ENCODE peak calls at places on chromosomes 1 and 21, in six cellular contexts. T, E, G, C, I and Z are unnamed samples.

GRCh38 chr1:47262787-47263413 is 30.9 kb upstream of the TAL1 start:
- DNase-seq in I (peak; percentile 52), C (peak; percentile 49), T (peak; percentile 38), G (peak; percentile 77), E (peak; percentile 75), Z (peak; percentile 56)

GRCh38 chr1:182147136-182147815 is 85.8 kb upstream of the ZNF648 start:
- DNase-seq in E (no peak), I (peak; percentile 34), T (no peak), G (no peak), C (peak; percentile 12), Z (no peak)

GRCh38 chr1:183296782-183297181 is 110.7 kb downstream of the LAMC2 start:
- DNase-seq in C (no peak), G (no peak), T (no peak), I (no peak), E (no peak), Z (no peak)

GRCh38 chr1:9671377-9672140 is 20.0 kb downstream of the PIK3CD start:
- DNase-seq in T (peak; percentile 84), E (no peak), I (peak; percentile 85), G (no peak), C (no peak), Z (no peak)

GRCh38 chr1:170664828-170665617 is 1.1 kb downstream of the PRRX1 start:
- DNase-seq in E (peak; percentile 66), T (peak; percentile 61), G (peak; percentile 43), I (peak; percentile 20), C (peak; percentile 74), Z (peak; percentile 68)

GRCh38 chr1:4674676-4675075 is 20.3 kb downstream of the AJAP1 start:
- DNase-seq in C (no peak), I (no peak), T (no peak), G (no peak), E (no peak), Z (no peak)

GRCh38 chr1:65114312-65114711 is 33.7 kb upstream of the AK4 start:
- DNase-seq in T (no peak), E (no peak), G (peak; percentile 84), I (no peak), C (no peak), Z (no peak)

GRCh38 chr1:171126504-171126903 is 35.8 kb downstream of the FMO3 start:
- DNase-seq in C (no peak), I (no peak), T (no peak), E (no peak), G (no peak), Z (no peak)

GRCh38 chr1:91018006-91018405 is 3.8 kb downstream of the ZNF644 start:
- DNase-seq in E (peak; percentile 57), C (peak; percentile 38), G (no peak), I (no peak), T (no peak), Z (no peak)

GRCh38 chr1:206895837-206896242 is 1.4 kb upstream of the IL24 start:
- DNase-seq in E (no peak), T (peak; percentile 68), C (peak; percentile 85), I (no peak), G (no peak), Z (no peak)

GRCh38 chr1:179929955-179930798 is 24.4 kb upstream of the CEP350 start:
- DNase-seq in T (no peak), E (no peak), I (no peak), C (no peak), G (peak; percentile 24), Z (no peak)

GRCh38 chr1:98920441-98921110 is 84.1 kb downstream of the PLPPR5 start:
- DNase-seq in C (peak; percentile 52), I (peak; percentile 75), T (peak; percentile 77), E (no peak), G (peak; percentile 41), Z (no peak)

GRCh38 chr1:225366016-225366415 is 61.8 kb downstream of the LBR start:
- DNase-seq in T (no peak), E (no peak), G (no peak), C (no peak), I (no peak), Z (no peak)

GRCh38 chr1:205502992-205503391 is 1.5 kb upstream of the CDK18 start:
- DNase-seq in T (no peak), I (no peak), E (no peak), C (no peak), G (no peak), Z (no peak)

GRCh38 chr1:39984951-39985350 is 30.0 kb downstream of the MFSD2A start:
- DNase-seq in E (no peak), C (no peak), I (no peak), G (no peak), T (no peak), Z (no peak)

GRCh38 chr1:94384485-94385353 is 33.5 kb upstream of the ABCD3 start:
- DNase-seq in I (no peak), G (peak; percentile 28), C (no peak), T (no peak), E (no peak), Z (peak; percentile 2)

GRCh38 chr1:22673486-22674409 is 20.7 kb downstream of the C1QB start:
- DNase-seq in T (peak; percentile 74), G (peak; percentile 74), C (peak; percentile 70), I (peak; percentile 39), E (peak; percentile 76), Z (peak; percentile 93)

GRCh38 chr1:8281843-8282509 is 35.9 kb upstream of the SLC45A1 start:
- DNase-seq in I (no peak), G (no peak), T (peak; percentile 16), C (no peak), E (no peak), Z (no peak)

GRCh38 chr1:209220048-209220524 is 363.4 kb upstream of the CAMK1G start:
- DNase-seq in T (no peak), I (peak; percentile 22), C (peak; percentile 9), G (no peak), E (no peak), Z (no peak)

GRCh38 chr1:242185728-242186127 is 186.8 kb upstream of the MAP1LC3C start:
- DNase-seq in E (no peak), C (no peak), I (no peak), T (no peak), G (no peak), Z (no peak)

GRCh38 chr1:26745191-26745590 is 42.6 kb upstream of the PIGV start:
- DNase-seq in G (no peak), I (no peak), C (peak; percentile 28), E (no peak), T (peak; percentile 47), Z (no peak)

GRCh38 chr1:229365574-229365973 is 22.7 kb upstream of the CCSAP start:
- DNase-seq in T (no peak), I (no peak), E (no peak), G (no peak), C (no peak), Z (no peak)

DNA sequence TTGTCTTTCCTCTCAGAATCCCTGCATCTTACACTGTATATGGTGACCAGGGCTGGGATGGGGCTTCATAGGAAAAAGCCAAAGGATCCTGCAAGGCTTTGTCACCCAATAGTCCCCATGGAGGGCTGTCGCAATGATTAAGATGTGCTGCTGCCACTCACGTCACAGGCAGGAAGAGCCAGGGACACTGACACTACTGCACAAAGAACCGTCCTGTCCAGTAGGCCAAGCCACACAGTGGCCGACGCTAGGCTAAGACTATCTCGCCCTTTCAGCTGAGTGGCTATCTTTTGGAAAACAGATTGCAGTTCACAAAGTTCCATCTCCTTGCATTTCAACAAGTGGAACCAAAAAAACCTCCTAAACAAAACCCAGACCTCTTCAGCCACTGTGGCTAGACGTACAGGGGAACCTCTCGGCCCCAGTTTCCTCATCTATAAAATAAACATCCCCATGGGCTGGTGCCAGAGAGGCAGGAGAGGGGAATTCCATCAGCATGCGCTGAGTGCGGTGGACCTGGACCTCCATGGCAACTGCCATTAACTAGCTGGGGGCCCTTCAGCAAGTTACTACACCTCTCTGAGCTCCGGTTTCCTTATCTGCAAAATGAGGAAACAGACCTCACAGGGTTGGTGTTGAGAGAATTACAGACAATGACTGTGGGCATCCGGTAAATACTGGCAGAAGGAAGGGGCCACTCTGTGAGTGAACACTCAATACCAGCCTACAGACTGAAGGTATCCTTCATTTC is 8.7 kb downstream of the CAPZB start:
- DNase-seq in C (peak; percentile 42), G (peak; percentile 97), T (peak; percentile 79), E (no peak), I (no peak), Z (no peak)
- H3K4me1 ChIP-seq in C (peaks cover 20% of the 10 kb centered on the region), G (peaks cover 41% of the 10 kb centered on the region), T (peaks cover 27% of the 10 kb centered on the region), E (peaks cover 43% of the 10 kb centered on the region), I (peaks cover 5% of the 10 kb centered on the region), Z (peaks cover 13% of the 10 kb centered on the region)

DNA sequence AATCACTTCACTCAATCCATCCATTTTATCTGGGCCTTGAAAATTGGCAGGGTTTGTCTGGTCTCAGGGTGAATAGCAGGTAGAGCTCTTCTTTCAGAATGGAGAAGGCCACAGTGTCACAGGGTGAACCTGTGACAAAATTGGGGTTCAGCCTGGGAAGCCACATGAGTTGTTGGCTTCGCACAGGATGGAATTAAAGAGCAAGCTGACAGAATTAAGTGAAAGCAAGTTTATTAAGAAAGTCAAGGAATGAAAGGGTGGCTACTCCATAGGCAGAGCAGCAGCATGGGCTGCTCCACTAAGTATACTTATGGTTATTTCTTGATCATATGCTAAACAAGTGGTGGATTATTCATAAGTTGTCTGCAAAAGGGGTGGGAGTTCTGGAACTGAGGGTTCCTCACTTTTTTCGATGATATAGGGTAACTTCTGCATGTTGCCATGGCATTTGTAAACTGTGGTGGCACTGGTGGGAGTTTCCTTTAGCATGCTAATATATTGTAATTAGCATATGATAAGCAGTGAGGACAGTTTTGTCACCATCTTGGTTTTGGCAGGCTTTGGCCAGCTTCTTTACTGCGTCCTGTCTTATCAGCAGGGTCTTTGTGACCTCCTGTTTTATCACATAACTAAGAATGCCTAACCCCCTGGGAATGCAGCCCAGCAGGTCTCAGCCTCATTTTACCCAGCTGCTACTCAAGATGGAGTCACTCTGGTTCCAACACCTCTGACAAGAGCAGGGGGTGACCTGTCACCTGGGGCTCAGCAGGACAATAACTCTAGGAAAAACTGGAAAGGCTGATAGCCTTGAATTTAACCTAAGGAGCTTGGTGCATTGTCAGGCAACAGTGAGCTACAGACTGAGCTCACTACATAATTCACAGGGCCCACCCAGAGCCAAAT is 5.1 kb downstream of the IFNAR2 start:
- DNase-seq in G (no peak), I (no peak), T (no peak), E (peak; percentile 38), C (no peak), Z (no peak)
- H2AFZ ChIP-seq in G (no peak overlapping the region), I (no peak overlapping the region), T (no peak overlapping the region), E (no peak overlapping the region), C (no peak overlapping the region), Z (no peak overlapping the region)

DNA sequence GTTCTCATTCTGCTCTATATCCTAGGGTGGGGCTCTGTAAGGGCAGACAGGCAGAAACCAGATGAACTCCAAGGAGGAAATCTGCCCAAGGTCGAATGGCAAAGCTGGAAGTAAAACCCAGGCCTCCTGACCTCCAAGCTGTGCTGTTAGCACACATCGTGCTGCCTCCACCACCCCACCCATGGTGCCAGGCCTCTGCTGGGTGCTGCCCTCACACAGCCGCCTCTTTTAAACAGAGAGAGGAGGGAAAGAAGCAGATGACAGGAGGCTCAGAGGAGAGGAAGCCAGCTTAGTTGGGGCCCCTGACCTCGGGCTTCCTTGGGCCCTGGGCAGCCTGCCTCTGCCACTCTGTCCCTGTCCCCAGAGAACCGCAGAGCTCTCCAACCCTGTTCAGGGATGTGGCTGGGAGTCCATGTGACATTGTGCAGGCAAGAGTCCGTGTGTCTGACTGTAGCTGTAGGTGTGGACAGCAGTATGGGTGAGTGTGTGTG is 1.1 kb downstream of the SYNC start:
- DNase-seq in C (no peak), G (no peak), I (no peak), T (no peak), E (no peak), Z (no peak)
- H3K27ac ChIP-seq in C (peak overlapping the region; percentile 54), G (no peak overlapping the region), I (no peak overlapping the region), T (peak overlapping the region; percentile 90), E (no peak overlapping the region), Z (no peak overlapping the region)

DNA sequence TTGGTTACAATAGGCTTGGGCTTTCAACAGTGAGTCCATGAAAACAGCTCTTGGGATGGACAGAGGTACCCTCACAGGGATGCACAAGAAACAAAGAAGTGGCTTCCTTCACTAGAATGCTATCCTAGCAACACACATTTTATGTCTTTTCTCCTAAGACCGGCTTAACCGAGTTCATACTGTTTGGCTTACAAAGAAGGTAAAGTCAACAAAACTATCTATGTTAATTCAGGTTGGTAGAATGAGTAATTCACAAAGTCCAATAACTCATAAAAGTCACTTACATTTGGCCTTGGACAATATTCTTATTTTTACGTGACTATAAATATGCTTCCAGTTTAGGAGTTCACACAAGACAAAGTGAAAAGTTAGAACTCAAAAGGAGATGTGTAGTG is 9.0 kb downstream of the ERG start:
- DNase-seq in G (no peak), I (no peak), T (no peak), C (no peak), E (no peak), Z (no peak)
- H3K4me1 ChIP-seq in G (peaks cover 98% of the 10 kb centered on the region), I (peaks cover 42% of the 10 kb centered on the region), T (no peaks in the 10 kb centered on the region), C (no peaks in the 10 kb centered on the region), E (peaks cover 23% of the 10 kb centered on the region), Z (peaks cover 29% of the 10 kb centered on the region)